ENCODE peak calls at places on chromosomes 11 and 22, in five cellular contexts. P is CD8-positive, alpha-beta memory T cell; Y is stimulated activated CD8-positive, alpha-beta memory T cell treated with anti-CD3 and anti-CD28 coated beads, Interleukin-4, amount 100 ng/mL, for 4 hours; G is osteocyte; N is fibroblast of lung. A is an unnamed sample.

GRCh38 chr11:12185106-12185690 is 74.8 kb downstream of the MICAL2 start:
- DNase-seq in G (no peak), Y (no peak), N (no peak), P (no peak), A (no peak)

GRCh38 chr11:64327993-64328392 is 10.1 kb downstream of the PRDX5 start:
- DNase-seq in Y (no peak), P (no peak), G (no peak), N (no peak), A (no peak)

GRCh38 chr11:85810521-85810870 is 445 bp downstream of the SYTL2 start:
- DNase-seq in Y (no peak), N (no peak), G (no peak), P (no peak), A (no peak)

GRCh38 chr11:106608677-106609076 is 409.6 kb downstream of the GUCY1A2 start:
- DNase-seq in P (no peak), N (peak), G (no peak), Y (no peak), A (no peak)

GRCh38 chr11:84140386-84141169 is 854.4 kb upstream of the CCDC90B start:
- DNase-seq in G (no peak), Y (no peak), N (no peak), P (no peak), A (no peak)

GRCh38 chr11:86671386-86672006 is 920 bp downstream of the ME3 start:
- DNase-seq in G (no peak), P (no peak), Y (no peak), N (no peak), A (no peak)

GRCh38 chr22:17411213-17411612 is 42.0 kb downstream of the CECR2 start:
- DNase-seq in Y (no peak), G (no peak), N (peak), P (no peak), A (no peak)

GRCh38 chr11:19187101-19187500 is 14.7 kb downstream of the CSRP3 start:
- DNase-seq in P (no peak), Y (no peak), N (peak), G (no peak), A (no peak)

GRCh38 chr11:130213979-130214281 is 54.3 kb downstream of the ST14 start:
- DNase-seq in Y (no peak), G (peak), N (no peak), P (no peak), A (no peak)

GRCh38 chr11:76513654-76514034 is 68.8 kb downstream of the EMSY start:
- DNase-seq in G (no peak), P (no peak), N (no peak), Y (no peak), A (no peak)

GRCh38 chr11:5293028-5293427 is 8.7 kb downstream of the OR51B4 start:
- DNase-seq in Y (no peak), G (no peak), P (no peak), N (peak), A (no peak)

GRCh38 chr11:122036022-122036421 is 80.0 kb downstream of the BLID start:
- DNase-seq in G (no peak), Y (no peak), N (peak), P (no peak), A (no peak)

GRCh38 chr11:107116358-107116757 is 98.1 kb upstream of the GUCY1A2 start:
- DNase-seq in N (peak), G (no peak), P (no peak), Y (no peak), A (no peak)

GRCh38 chr11:134235399-134235798 is 10.9 kb downstream of the VPS26B start:
- DNase-seq in P (no peak), N (no peak), Y (no peak), G (no peak), A (no peak)

GRCh38 chr22:50396751-50397370 is 53.7 kb downstream of the PPP6R2 start:
- DNase-seq in G (no peak), Y (no peak), N (no peak), P (no peak), A (no peak)

GRCh38 chr11:64553554-64554201 is 37.3 kb upstream of the SLC22A12 start:
- DNase-seq in G (no peak), P (peak), N (peak), Y (peak), A (peak)